ENCODE peak calls at places on chromosomes 4 and X, in seven cellular contexts. F is fibroblast of lung, T is upper lobe of right lung, Q is ovary, K is DND-41, V is heart left ventricle, A is AG04450. N is an unnamed sample.
A peak's percentile ranks its signal among the peaks of the same experiment; 100 is the strongest.

GRCh38 chrX:17740137-17741122 is 3.1 kb downstream of the SCML1 start:
- DNase-seq in A (no peak), F (no peak), Q (no peak), T (no peak), V (no peak), K (no peak), N (no peak)

GRCh38 chr4:82889287-82889686 is 1.7 kb downstream of the SEC31A start:
- DNase-seq in F (no peak), Q (no peak), T (no peak), A (no peak), K (no peak), V (no peak), N (no peak)

GRCh38 chrX:100731441-100732281 is at the start of gene SYTL4:
- DNase-seq in K (no peak), V (peak; percentile 20), T (peak; percentile 64), Q (peak; percentile 78), F (no peak), A (no peak), N (no peak)

GRCh38 chr4:74661427-74662171 is 132.7 kb downstream of the BTC start:
- DNase-seq in T (no peak), V (no peak), Q (no peak), F (peak; percentile 65), A (no peak), K (no peak), N (no peak)

GRCh38 chr4:19982556-19982955 is 269.1 kb upstream of the SLIT2 start:
- DNase-seq in T (no peak), Q (no peak), F (peak; percentile 72), V (no peak), A (no peak), K (no peak), N (peak; percentile 51)

GRCh38 chr4:186192068-186192751 is 843 bp downstream of the CYP4V2 start:
- DNase-seq in K (peak; percentile 68), Q (no peak), T (no peak), A (no peak), F (peak; percentile 51), V (peak; percentile 44), N (no peak)

GRCh38 chr4:177118596-177118995 is 191.1 kb upstream of the NEIL3 start:
- DNase-seq in Q (no peak), K (no peak), A (peak; percentile 97), F (peak; percentile 98), T (no peak), V (peak; percentile 36), N (peak; percentile 69)

GRCh38 chrX:121858867-121859647 is 811.6 kb downstream of the GLUD2 start:
- DNase-seq in V (no peak), A (no peak), T (no peak), F (no peak), K (no peak), Q (no peak), N (no peak)

GRCh38 chr4:177699365-177700213 is 257.4 kb upstream of the AGA start:
- DNase-seq in A (no peak), K (no peak), T (no peak), Q (no peak), F (peak; percentile 70), V (no peak), N (no peak)

GRCh38 chr4:102244878-102245535 is 100.3 kb downstream of the SLC39A8 start:
- DNase-seq in T (no peak), V (no peak), F (no peak), A (no peak), Q (no peak), K (no peak), N (no peak)

GRCh38 chr4:13455411-13455810 is 28.7 kb downstream of the RAB28 start:
- DNase-seq in V (no peak), F (no peak), K (no peak), A (peak; percentile 18), Q (no peak), T (no peak), N (peak; percentile 9)

GRCh38 chr4:41661447-41662076 is 87.0 kb downstream of the PHOX2B start:
- DNase-seq in V (peak; percentile 50), K (peak; percentile 49), F (peak; percentile 65), Q (peak; percentile 72), A (peak; percentile 11), T (peak; percentile 69), N (peak; percentile 33)

GRCh38 chrX:70592091-70592490 is 147.5 kb downstream of the DLG3 start:
- DNase-seq in Q (no peak), K (no peak), F (peak; percentile 55), A (peak; percentile 4), T (no peak), V (no peak), N (peak; percentile 10)

GRCh38 chr4:153114771-153115321 is 89.4 kb upstream of the TRIM2 start:
- DNase-seq in A (no peak), K (no peak), T (no peak), F (peak; percentile 72), Q (no peak), V (no peak), N (no peak)

GRCh38 chr4:56937262-56937661 is 29.6 kb downstream of the REST start:
- DNase-seq in A (peak; percentile 61), K (no peak), Q (no peak), T (no peak), F (peak; percentile 76), V (no peak), N (peak; percentile 25)

GRCh38 chr4:152700151-152700550 is 20.4 kb upstream of the TMEM154 start:
- DNase-seq in F (no peak), V (no peak), Q (no peak), T (no peak), A (no peak), K (no peak), N (no peak)

GRCh38 chr4:165965503-165965902 is 92.5 kb downstream of the TLL1 start:
- DNase-seq in T (no peak), F (no peak), K (no peak), V (no peak), A (no peak), Q (no peak), N (no peak)

GRCh38 chrX:22629105-22629725 is 356.5 kb downstream of the CBLL2 start:
- DNase-seq in V (no peak), K (no peak), T (no peak), F (peak; percentile 80), Q (no peak), A (peak; percentile 21), N (no peak)

GRCh38 chr4:168647976-168648375 is 151.1 kb downstream of the PALLD start:
- DNase-seq in K (no peak), Q (no peak), T (no peak), F (no peak), V (no peak), A (no peak), N (no peak)

GRCh38 chrX:27838176-27838575 is 30.4 kb downstream of the MAGEB10 start:
- DNase-seq in V (no peak), K (no peak), T (no peak), A (no peak), Q (no peak), F (no peak), N (no peak)

DNA sequence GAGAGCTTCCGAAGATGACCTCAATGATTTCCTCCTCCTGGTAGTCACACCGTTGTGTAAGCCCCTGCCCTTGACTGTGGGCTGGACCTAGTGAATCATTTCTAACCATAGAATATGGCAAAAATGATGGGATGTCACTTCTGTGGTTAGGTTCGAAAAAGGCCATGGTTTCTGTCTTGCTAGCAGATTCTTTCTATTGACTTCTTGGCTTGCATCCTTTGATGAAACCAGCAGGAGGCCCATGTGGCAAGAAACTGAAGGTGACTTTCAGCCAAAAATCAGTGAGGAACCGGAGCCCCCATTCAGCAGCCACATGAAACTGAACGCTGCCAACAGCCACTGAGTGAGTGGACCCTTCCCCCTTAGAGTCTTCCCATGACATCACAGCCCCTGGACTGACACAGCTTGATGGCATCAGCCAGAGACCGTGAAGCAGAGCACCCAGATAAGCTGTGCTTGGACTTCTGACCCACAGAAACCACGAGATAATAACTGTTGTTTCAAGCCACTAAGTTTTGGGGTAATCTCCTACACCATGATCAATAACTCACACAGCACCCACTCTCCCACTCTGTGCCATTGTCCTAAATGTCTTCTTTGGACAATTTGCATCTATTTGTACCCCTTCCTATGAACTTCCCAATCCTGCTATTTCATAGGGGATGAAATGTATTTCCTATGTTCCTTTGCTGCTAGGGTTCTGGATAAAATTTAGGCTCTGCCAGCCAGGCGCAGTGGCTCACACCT is 148.0 kb upstream of the STX18 start:
- DNase-seq in Q (no peak), T (no peak), F (no peak), K (no peak), V (no peak), A (no peak), N (no peak)
- TF ChIP-seq CTCF in Q (no peak), T (no peak), F (no peak), K (no peak), V (no peak), A (no peak), N (no peak)

GRCh38 chr4:55032179-55032578 is 93.2 kb downstream of the KDR start:
- DNase-seq in A (no peak), F (no peak), T (no peak), Q (no peak), V (no peak), K (no peak), N (no peak)

GRCh38 chr4:55030606-55031005 is 94.8 kb downstream of the KDR start:
- DNase-seq in K (no peak), T (no peak), A (no peak), Q (no peak), V (no peak), F (no peak), N (no peak)

GRCh38 chr4:55029838-55030503 is 95.4 kb downstream of the KDR start:
- DNase-seq in T (no peak), Q (no peak), F (no peak), K (no peak), A (no peak), V (no peak), N (no peak)

GRCh38 chr4:55032788-55033187 is 92.6 kb downstream of the KDR start:
- DNase-seq in Q (no peak), V (no peak), K (no peak), A (no peak), F (peak; percentile 8), T (no peak), N (no peak)

DNA sequence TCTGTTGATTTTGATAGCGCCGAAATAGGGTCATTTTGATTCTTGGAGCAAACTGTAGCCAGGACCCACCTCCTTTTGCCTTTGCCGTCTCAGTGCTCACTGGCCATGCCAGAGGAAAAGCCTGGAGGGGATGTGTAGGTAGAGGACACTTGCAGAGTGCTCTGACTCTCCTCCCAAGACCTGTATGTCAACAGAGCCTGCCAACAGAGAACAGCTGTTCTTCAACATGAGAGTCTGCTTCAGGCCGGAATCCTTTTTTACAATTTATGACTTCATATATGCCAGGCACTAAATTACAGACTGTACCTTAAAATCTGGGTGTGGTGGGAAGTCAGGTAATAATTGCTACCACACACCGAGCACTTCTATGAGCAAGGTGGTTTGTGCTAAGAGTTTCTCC is 94.2 kb downstream of the KDR start:
- DNase-seq in F (no peak), V (no peak), K (no peak), Q (no peak), A (no peak), T (no peak), N (no peak)
- H3K4me3 ChIP-seq in F (no peak overlapping the region), V (no peak overlapping the region), K (no peak overlapping the region), Q (no peak overlapping the region), A (no peak overlapping the region), T (no peak overlapping the region), N (no peak overlapping the region)

GRCh38 chr4:29467044-29467717 is 1253.0 kb upstream of the PCDH7 start:
- DNase-seq in Q (no peak), A (no peak), V (no peak), T (no peak), K (no peak), F (no peak), N (no peak)
- TF ChIP-seq CTCF in Q (no peak), A (no peak), V (no peak), T (no peak), K (no peak), F (no peak), N (no peak)

GRCh38 chrX:79159800-79160199 is 15.3 kb downstream of the GPR174 start:
- DNase-seq in K (no peak), V (no peak), T (no peak), A (no peak), F (no peak), Q (no peak), N (no peak)
- H3K4me3 ChIP-seq in K (no peak overlapping the region), V (no peak overlapping the region), T (no peak overlapping the region), A (no peak overlapping the region), F (no peak overlapping the region), Q (no peak overlapping the region), N (no peak overlapping the region)